ENCODE peak calls at places on chromosomes 2 and 18, in six cellular contexts. H is left ventricle myocardium superior; V is right cardiac atrium; N is spleen; G is stimulated activated CD8-positive, alpha-beta memory T cell treated with anti-CD3 and anti-CD28 coated beads, Interleukin-12 subunit alpha, Interleukin-12 subunit beta, amount 100 ng/mL, for 1 hour; P is body of pancreas. S is an unnamed sample.

GRCh38 chr18:8936646-8937045 is 165.9 kb upstream of the NDUFV2 start:
- DNase-seq in N (no peak), P (no peak), G (no peak), V (no peak), H (no peak), S (no peak)

GRCh38 chr2:71779306-71779855 is 326.0 kb downstream of the DYSF start:
- DNase-seq in H (no peak), P (no peak), G (no peak), N (no peak), V (no peak), S (no peak)

GRCh38 chr2:188734688-188735087 is 239.5 kb upstream of the COL3A1 start:
- DNase-seq in H (no peak), N (no peak), V (no peak), P (no peak), G (no peak), S (no peak)

GRCh38 chr18:23971656-23972230 is 42.8 kb upstream of the TTC39C start:
- DNase-seq in P (no peak), G (no peak), N (no peak), H (no peak), V (no peak), S (no peak)

GRCh38 chr2:241083091-241083415 is 19.0 kb downstream of the MTERF4 start:
- DNase-seq in H (no peak), P (no peak), N (no peak), V (no peak), G (no peak), S (no peak)

GRCh38 chr2:187890690-187891089 is 336.5 kb upstream of the TFPI start:
- DNase-seq in H (no peak), P (no peak), G (no peak), N (no peak), V (no peak), S (no peak)

GRCh38 chr2:17543848-17544645 is 3.6 kb downstream of the VSNL1 start:
- DNase-seq in V (no peak), P (no peak), H (no peak), G (no peak), N (no peak), S (no peak)

GRCh38 chr2:152098798-152099654 is at the start of gene CACNB4:
- DNase-seq in H (peak; percentile 36), N (peak; percentile 81), V (peak; percentile 64), G (no peak), P (no peak), S (no peak)

GRCh38 chr2:1140389-1141003 is 189.8 kb downstream of the SNTG2 start:
- DNase-seq in G (no peak), V (no peak), H (peak; percentile 36), P (no peak), N (no peak), S (peak; percentile 7)

GRCh38 chr2:29596584-29596983 is 324.8 kb downstream of the ALK start:
- DNase-seq in G (no peak), N (no peak), H (peak; percentile 62), P (no peak), V (no peak), S (no peak)

GRCh38 chr2:205902041-205902898 is 183.7 kb downstream of the INO80D start:
- DNase-seq in N (no peak), P (peak; percentile 37), V (no peak), H (no peak), G (no peak), S (no peak)

GRCh38 chr2:39530423-39530866 is 93.4 kb upstream of the MAP4K3 start:
- DNase-seq in P (no peak), G (no peak), N (no peak), V (no peak), H (no peak), S (no peak)

GRCh38 chr2:95285542-95285932 is 11.3 kb downstream of the PROM2 start:
- DNase-seq in P (no peak), G (no peak), V (peak; percentile 33), N (no peak), H (no peak), S (no peak)

GRCh38 chr2:186746584-186746983 is 52.7 kb downstream of the FAM171B start:
- DNase-seq in V (no peak), P (no peak), G (no peak), H (no peak), N (no peak), S (no peak)

GRCh38 chr2:26968001-26968400 is 2.4 kb upstream of the MAPRE3 start:
- DNase-seq in N (no peak), V (no peak), H (no peak), P (no peak), G (no peak), S (no peak)

GRCh38 chr2:232802096-232802495 is 25.7 kb upstream of the KCNJ13 start:
- DNase-seq in V (no peak), N (no peak), P (no peak), H (no peak), G (no peak), S (no peak)

GRCh38 chr2:226211439-226211838 is 588.2 kb downstream of the IRS1 start:
- DNase-seq in G (no peak), H (no peak), N (no peak), P (peak; percentile 21), V (no peak), S (no peak)

GRCh38 chr2:188485496-188485895 is 193.8 kb downstream of the GULP1 start:
- DNase-seq in H (no peak), V (no peak), N (no peak), P (no peak), G (no peak), S (no peak)

GRCh38 chr2:209496586-209496982 is 72.7 kb downstream of the MAP2 start:
- DNase-seq in V (no peak), N (no peak), P (no peak), H (no peak), G (no peak), S (no peak)

GRCh38 chr2:223576873-223577272 is 25.3 kb downstream of the SCG2 start:
- DNase-seq in P (no peak), N (no peak), G (no peak), V (no peak), H (no peak), S (no peak)

GRCh38 chr2:129710670-129711495 is 268.6 kb upstream of the RAB6C start:
- DNase-seq in V (peak; percentile 38), P (no peak), H (no peak), N (no peak), G (no peak), S (no peak)

GRCh38 chr2:142868281-142868762 is 9.1 kb upstream of the KYNU start:
- DNase-seq in P (peak; percentile 51), V (peak; percentile 83), G (no peak), H (peak; percentile 58), N (peak; percentile 79), S (no peak)

GRCh38 chr2:232013701-232014353 is 52.3 kb downstream of the DIS3L2 start:
- DNase-seq in P (no peak), N (no peak), G (no peak), V (no peak), H (no peak), S (no peak)

GRCh38 chr18:79182047-79182713 is 113.0 kb downstream of the ATP9B start:
- DNase-seq in G (no peak), V (no peak), N (no peak), H (no peak), P (no peak), S (no peak)

GRCh38 chr2:107627164-107627563 is 199.5 kb upstream of the RGPD4 start:
- DNase-seq in V (no peak), G (no peak), N (no peak), H (no peak), P (no peak), S (no peak)

GRCh38 chr2:127455566-127456493 is 37.6 kb downstream of the PROC start:
- DNase-seq in P (no peak), V (no peak), H (no peak), G (no peak), N (no peak), S (no peak)

GRCh38 chr2:86020984-86021383 is 84.7 kb downstream of the POLR1A start:
- DNase-seq in N (peak; percentile 56), G (no peak), H (peak; percentile 82), P (no peak), V (peak; percentile 90), S (no peak)

GRCh38 chr2:209525336-209525735 is 101.5 kb downstream of the MAP2 start:
- DNase-seq in H (no peak), V (no peak), N (no peak), P (no peak), G (no peak), S (no peak)